ENCODE peak calls at places on chromosomes 16 and 17, in six cellular contexts. One of them, this sample, is unnamed. For H3K36me3 and H3K4me1, the result is how much of the 10 kb centered on the place peaks cover.

GRCh38 chr16:16021988-16022682 is 72.7 kb downstream of the ABCC1 start:
- DNase-seq in cardiac muscle cell: peak
- DNase-seq in uterus: peak
- DNase-seq in K562: peak
- DNase-seq in CD8-positive, alpha-beta memory T cell: no peak
- DNase-seq in body of pancreas: peak
- DNase-seq in this sample: no peak

GRCh38 chr16:72901012-72901411 is 146.9 kb downstream of the ZFHX3 start:
- DNase-seq in cardiac muscle cell: peak
- DNase-seq in uterus: no peak
- DNase-seq in K562: no peak
- DNase-seq in CD8-positive, alpha-beta memory T cell: no peak
- DNase-seq in body of pancreas: no peak
- DNase-seq in this sample: no peak

GRCh38 chr17:66313995-66314659 is 11.7 kb downstream of the PRKCA start:
- DNase-seq in cardiac muscle cell: no peak
- DNase-seq in uterus: no peak
- DNase-seq in K562: no peak
- DNase-seq in CD8-positive, alpha-beta memory T cell: no peak
- DNase-seq in body of pancreas: no peak
- DNase-seq in this sample: no peak

GRCh38 chr17:77734371-77735050 is 224.0 kb upstream of the TNRC6C start:
- DNase-seq in cardiac muscle cell: peak
- DNase-seq in uterus: peak
- DNase-seq in K562: peak
- DNase-seq in CD8-positive, alpha-beta memory T cell: no peak
- DNase-seq in body of pancreas: peak
- DNase-seq in this sample: no peak

GRCh38 chr16:72596373-72596772 is 424.4 kb upstream of the PMFBP1 start:
- DNase-seq in cardiac muscle cell: no peak
- DNase-seq in uterus: no peak
- DNase-seq in K562: no peak
- DNase-seq in CD8-positive, alpha-beta memory T cell: no peak
- DNase-seq in body of pancreas: no peak
- DNase-seq in this sample: no peak

GRCh38 chr17:78257810-78258322 is 26.4 kb downstream of the TMEM235 start:
- DNase-seq in cardiac muscle cell: no peak
- DNase-seq in uterus: no peak
- DNase-seq in K562: peak
- DNase-seq in CD8-positive, alpha-beta memory T cell: no peak
- DNase-seq in body of pancreas: peak
- DNase-seq in this sample: no peak

GRCh38 chr16:87297407-87297806 is 19.8 kb downstream of the C16orf95 start:
- DNase-seq in cardiac muscle cell: no peak
- DNase-seq in uterus: no peak
- DNase-seq in K562: no peak
- DNase-seq in CD8-positive, alpha-beta memory T cell: no peak
- DNase-seq in body of pancreas: no peak
- DNase-seq in this sample: no peak

GRCh38 chr17:45319239-45319703 is 2.5 kb upstream of the MAP3K14 start:
- DNase-seq in cardiac muscle cell: no peak
- DNase-seq in uterus: no peak
- DNase-seq in K562: no peak
- DNase-seq in CD8-positive, alpha-beta memory T cell: no peak
- DNase-seq in body of pancreas: no peak
- DNase-seq in this sample: no peak

GRCh38 chr17:69949931-69950330 is 125.1 kb upstream of the KCNJ16 start:
- DNase-seq in cardiac muscle cell: no peak
- DNase-seq in uterus: no peak
- DNase-seq in K562: no peak
- DNase-seq in CD8-positive, alpha-beta memory T cell: no peak
- DNase-seq in body of pancreas: no peak
- DNase-seq in this sample: no peak

GRCh38 chr17:66347661-66348604 is 45.5 kb downstream of the PRKCA start:
- DNase-seq in cardiac muscle cell: no peak
- DNase-seq in uterus: no peak
- DNase-seq in K562: no peak
- DNase-seq in CD8-positive, alpha-beta memory T cell: no peak
- DNase-seq in body of pancreas: no peak
- DNase-seq in this sample: no peak

GRCh38 chr17:47678196-47678595 is 15.8 kb upstream of the TBKBP1 start:
- DNase-seq in cardiac muscle cell: no peak
- DNase-seq in uterus: no peak
- DNase-seq in K562: no peak
- DNase-seq in CD8-positive, alpha-beta memory T cell: no peak
- DNase-seq in body of pancreas: no peak
- DNase-seq in this sample: no peak

GRCh38 chr16:79703066-79703465 is 102.5 kb upstream of the MAF start:
- DNase-seq in cardiac muscle cell: no peak
- DNase-seq in uterus: no peak
- DNase-seq in K562: no peak
- DNase-seq in CD8-positive, alpha-beta memory T cell: no peak
- DNase-seq in body of pancreas: no peak
- DNase-seq in this sample: no peak

GRCh38 chr16:81908466-81909230 is 102.6 kb downstream of the SDR42E1 start:
- DNase-seq in cardiac muscle cell: no peak
- DNase-seq in uterus: no peak
- DNase-seq in K562: no peak
- DNase-seq in CD8-positive, alpha-beta memory T cell: no peak
- DNase-seq in body of pancreas: no peak
- DNase-seq in this sample: no peak

GRCh38 chr16:81779540-81780320 is 639 bp downstream of the PLCG2 start:
- DNase-seq in cardiac muscle cell: no peak
- DNase-seq in uterus: no peak
- DNase-seq in K562: peak
- DNase-seq in CD8-positive, alpha-beta memory T cell: peak
- DNase-seq in body of pancreas: peak
- DNase-seq in this sample: no peak

GRCh38 chr17:63445571-63446217 is 412 bp downstream of the CYB561 start:
- DNase-seq in cardiac muscle cell: peak
- DNase-seq in uterus: no peak
- DNase-seq in K562: peak
- DNase-seq in CD8-positive, alpha-beta memory T cell: peak
- DNase-seq in body of pancreas: peak
- DNase-seq in this sample: no peak

GRCh38 chr17:47629826-47630225 is 19.9 kb upstream of the KPNB1 start:
- DNase-seq in cardiac muscle cell: peak
- DNase-seq in uterus: no peak
- DNase-seq in K562: no peak
- DNase-seq in CD8-positive, alpha-beta memory T cell: no peak
- DNase-seq in body of pancreas: no peak
- DNase-seq in this sample: no peak

GRCh38 chr17:65053354-65053881 is 3.1 kb downstream of the GNA13 start:
- DNase-seq in cardiac muscle cell: no peak
- DNase-seq in uterus: no peak
- DNase-seq in K562: no peak
- DNase-seq in CD8-positive, alpha-beta memory T cell: no peak
- DNase-seq in body of pancreas: no peak
- DNase-seq in this sample: no peak

GRCh38 chr17:64278614-64279013 is 15.6 kb upstream of the TEX2 start:
- DNase-seq in cardiac muscle cell: no peak
- DNase-seq in uterus: peak
- DNase-seq in K562: no peak
- DNase-seq in CD8-positive, alpha-beta memory T cell: no peak
- DNase-seq in body of pancreas: no peak
- DNase-seq in this sample: no peak

GRCh38 chr17:81414751-81415516 is 19.7 kb downstream of the BAHCC1 start:
- DNase-seq in cardiac muscle cell: no peak
- DNase-seq in uterus: no peak
- DNase-seq in K562: no peak
- DNase-seq in CD8-positive, alpha-beta memory T cell: no peak
- DNase-seq in body of pancreas: no peak
- DNase-seq in this sample: no peak

GRCh38 chr16:762049-762513 is 1.5 kb downstream of the MSLN start:
- DNase-seq in cardiac muscle cell: no peak
- DNase-seq in uterus: no peak
- DNase-seq in K562: no peak
- DNase-seq in CD8-positive, alpha-beta memory T cell: no peak
- DNase-seq in body of pancreas: no peak
- DNase-seq in this sample: no peak

GRCh38 chr16:760498-761343 is at the start of gene MSLN:
- DNase-seq in cardiac muscle cell: no peak
- DNase-seq in uterus: peak
- DNase-seq in K562: no peak
- DNase-seq in CD8-positive, alpha-beta memory T cell: no peak
- DNase-seq in body of pancreas: no peak
- DNase-seq in this sample: no peak

GRCh38 chr16:762595-763268 is 2.2 kb downstream of the MSLN start:
- DNase-seq in cardiac muscle cell: no peak
- DNase-seq in uterus: no peak
- DNase-seq in K562: no peak
- DNase-seq in CD8-positive, alpha-beta memory T cell: no peak
- DNase-seq in body of pancreas: no peak
- DNase-seq in this sample: no peak

GRCh38 chr16:760065-760464 is 469 bp upstream of the MSLN start:
- DNase-seq in cardiac muscle cell: no peak
- DNase-seq in uterus: no peak
- DNase-seq in K562: no peak
- DNase-seq in CD8-positive, alpha-beta memory T cell: no peak
- DNase-seq in body of pancreas: no peak
- DNase-seq in this sample: no peak

GRCh38 chr16:761580-761979 is 1.0 kb downstream of the MSLN start:
- DNase-seq in cardiac muscle cell: no peak
- DNase-seq in uterus: no peak
- DNase-seq in K562: no peak
- DNase-seq in CD8-positive, alpha-beta memory T cell: no peak
- DNase-seq in body of pancreas: no peak
- DNase-seq in this sample: no peak
- H3K27ac ChIP-seq in cardiac muscle cell: no peak
- H3K27ac ChIP-seq in uterus: no peak
- H3K27ac ChIP-seq in K562: no peak
- H3K27ac ChIP-seq in CD8-positive, alpha-beta memory T cell: no peak
- H3K27ac ChIP-seq in body of pancreas: no peak
- H3K27ac ChIP-seq in this sample: no peak

GRCh38 chr17:75231071-75231470 is 25.6 kb downstream of the NUP85 start:
- DNase-seq in cardiac muscle cell: no peak
- DNase-seq in uterus: no peak
- DNase-seq in K562: no peak
- DNase-seq in CD8-positive, alpha-beta memory T cell: no peak
- DNase-seq in body of pancreas: no peak
- DNase-seq in this sample: no peak
- H3K36me3 ChIP-seq in cardiac muscle cell: half or more
- H3K36me3 ChIP-seq in uterus: under half
- H3K36me3 ChIP-seq in K562: half or more
- H3K36me3 ChIP-seq in CD8-positive, alpha-beta memory T cell: half or more
- H3K36me3 ChIP-seq in body of pancreas: under half
- H3K36me3 ChIP-seq in this sample: under half

GRCh38 chr17:35821308-35821707 is 12.0 kb downstream of the TAF15 start:
- DNase-seq in cardiac muscle cell: no peak
- DNase-seq in uterus: no peak
- DNase-seq in K562: no peak
- DNase-seq in CD8-positive, alpha-beta memory T cell: no peak
- DNase-seq in body of pancreas: no peak
- DNase-seq in this sample: no peak
- H3K4me1 ChIP-seq in cardiac muscle cell: under half
- H3K4me1 ChIP-seq in uterus: under half
- H3K4me1 ChIP-seq in K562: under half
- H3K4me1 ChIP-seq in CD8-positive, alpha-beta memory T cell: under half
- H3K4me1 ChIP-seq in body of pancreas: under half
- H3K4me1 ChIP-seq in this sample: under half

GRCh38 chr16:49096191-49096945 is 185.3 kb downstream of the CBLN1 start:
- DNase-seq in cardiac muscle cell: no peak
- DNase-seq in uterus: no peak
- DNase-seq in K562: no peak
- DNase-seq in CD8-positive, alpha-beta memory T cell: no peak
- DNase-seq in body of pancreas: no peak
- DNase-seq in this sample: no peak
- H3K27ac ChIP-seq in cardiac muscle cell: no peak
- H3K27ac ChIP-seq in uterus: no peak
- H3K27ac ChIP-seq in K562: no peak
- H3K27ac ChIP-seq in CD8-positive, alpha-beta memory T cell: no peak
- H3K27ac ChIP-seq in body of pancreas: no peak
- H3K27ac ChIP-seq in this sample: no peak

GRCh38 chr17:40298726-40299125 is 10.3 kb upstream of the RARA start:
- DNase-seq in cardiac muscle cell: no peak
- DNase-seq in uterus: no peak
- DNase-seq in K562: no peak
- DNase-seq in CD8-positive, alpha-beta memory T cell: no peak
- DNase-seq in body of pancreas: no peak
- DNase-seq in this sample: no peak
- H3K36me3 ChIP-seq in cardiac muscle cell: under half
- H3K36me3 ChIP-seq in uterus: under half
- H3K36me3 ChIP-seq in K562: half or more
- H3K36me3 ChIP-seq in CD8-positive, alpha-beta memory T cell: under half
- H3K36me3 ChIP-seq in body of pancreas: under half
- H3K36me3 ChIP-seq in this sample: under half

GRCh38 chr16:10878644-10879498 is 1.9 kb downstream of the CIITA start:
- DNase-seq in cardiac muscle cell: no peak
- DNase-seq in uterus: peak
- DNase-seq in K562: no peak
- DNase-seq in CD8-positive, alpha-beta memory T cell: no peak
- DNase-seq in body of pancreas: peak
- DNase-seq in this sample: no peak

GRCh38 chr16:10876799-10877341 is at the start of gene CIITA:
- DNase-seq in cardiac muscle cell: no peak
- DNase-seq in uterus: peak
- DNase-seq in K562: no peak
- DNase-seq in CD8-positive, alpha-beta memory T cell: peak
- DNase-seq in body of pancreas: peak
- DNase-seq in this sample: no peak

GRCh38 chr16:10878328-10878643 is 1.3 kb downstream of the CIITA start:
- DNase-seq in cardiac muscle cell: no peak
- DNase-seq in uterus: no peak
- DNase-seq in K562: no peak
- DNase-seq in CD8-positive, alpha-beta memory T cell: no peak
- DNase-seq in body of pancreas: no peak
- DNase-seq in this sample: no peak

GRCh38 chr16:10876305-10876704 is 697 bp upstream of the CIITA start:
- DNase-seq in cardiac muscle cell: no peak
- DNase-seq in uterus: no peak
- DNase-seq in K562: no peak
- DNase-seq in CD8-positive, alpha-beta memory T cell: no peak
- DNase-seq in body of pancreas: no peak
- DNase-seq in this sample: no peak

DNA sequence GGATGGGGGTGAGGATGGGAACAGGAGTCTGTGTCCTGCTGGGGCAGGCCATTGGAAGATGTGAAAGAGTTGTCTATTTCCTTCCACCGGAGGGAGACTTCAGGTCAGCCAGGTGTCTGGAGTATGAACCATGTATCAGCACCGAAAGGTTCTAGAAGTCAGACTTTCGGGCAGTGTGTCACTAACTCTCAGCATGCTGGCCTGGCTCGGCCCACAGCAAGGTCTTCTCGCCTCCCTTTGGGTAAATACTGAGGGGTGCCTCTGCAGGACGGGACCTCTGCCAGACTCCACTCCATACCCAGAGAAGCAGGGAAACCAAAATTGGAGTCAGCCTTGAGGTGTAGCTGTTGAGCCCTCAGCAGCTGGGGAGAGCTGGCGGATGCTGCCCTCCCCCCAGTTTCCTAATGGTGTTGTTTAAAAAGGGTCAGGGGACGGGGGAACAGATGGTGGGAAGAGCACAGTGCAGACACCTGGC is 507 bp downstream of the CIITA start:
- DNase-seq in cardiac muscle cell: no peak
- DNase-seq in uterus: no peak
- DNase-seq in K562: no peak
- DNase-seq in CD8-positive, alpha-beta memory T cell: no peak
- DNase-seq in body of pancreas: no peak
- DNase-seq in this sample: no peak
- H3K4me1 ChIP-seq in cardiac muscle cell: under half
- H3K4me1 ChIP-seq in uterus: under half
- H3K4me1 ChIP-seq in K562: under half
- H3K4me1 ChIP-seq in CD8-positive, alpha-beta memory T cell: under half
- H3K4me1 ChIP-seq in body of pancreas: under half
- H3K4me1 ChIP-seq in this sample: under half